ENCODE peak calls at places on chromosomes 13 and 19, in seven cellular contexts. S is body of pancreas; X is glutamatergic neuron; A is NCI-H1105; D is effector CD8-positive, alpha-beta T cell; O is astrocyte of the spinal cord; T is NCI-H1436. F is an unnamed sample.

GRCh38 chr19:3121821-3122511 is 13.9 kb upstream of the GNA15 start:
- DNase-seq in S (no peak), X (no peak), A (no peak), D (no peak), O (no peak), T (no peak), F (no peak)

GRCh38 chr19:18046066-18046718 is 38.2 kb downstream of the ARRDC2 start:
- DNase-seq in S (peak; percentile 32), X (no peak), A (no peak), D (no peak), O (peak; percentile 57), T (no peak), F (no peak)

GRCh38 chr13:109439813-109440212 is 346.6 kb downstream of the IRS2 start:
- DNase-seq in S (no peak), X (no peak), A (no peak), D (no peak), O (no peak), T (no peak), F (no peak)

GRCh38 chr19:34767967-34768366 is 5.0 kb downstream of the ZNF599 start:
- DNase-seq in S (no peak), X (no peak), A (no peak), D (no peak), O (no peak), T (no peak), F (no peak)

GRCh38 chr13:31020996-31021395 is 88.5 kb downstream of the TEX26 start:
- DNase-seq in S (no peak), X (no peak), A (no peak), D (no peak), O (no peak), T (no peak), F (no peak)

GRCh38 chr13:20227730-20228129 is 4.4 kb downstream of the GJB6 start:
- DNase-seq in S (no peak), X (no peak), A (no peak), D (no peak), O (no peak), T (no peak), F (no peak)

GRCh38 chr13:26499209-26499601 is 58.3 kb upstream of the WASF3 start:
- DNase-seq in S (no peak), X (no peak), A (no peak), D (no peak), O (no peak), T (no peak), F (no peak)

GRCh38 chr19:41111750-41112295 is 2.4 kb upstream of the CYP2F1 start:
- DNase-seq in S (no peak), X (no peak), A (no peak), D (no peak), O (no peak), T (no peak), F (no peak)

GRCh38 chr19:33408538-33408937 is 35.0 kb downstream of the CEBPG start:
- DNase-seq in S (no peak), X (no peak), A (no peak), D (no peak), O (no peak), T (no peak), F (no peak)

GRCh38 chr19:55165952-55166529 is 372 bp downstream of the DNAAF3 start:
- DNase-seq in S (peak; percentile 69), X (peak; percentile 88), A (peak; percentile 93), D (no peak), O (peak; percentile 82), T (peak; percentile 87), F (peak; percentile 66)

GRCh38 chr19:14570864-14571527 is 870 bp downstream of the NDUFB7 start:
- DNase-seq in S (no peak), X (no peak), A (no peak), D (no peak), O (no peak), T (no peak), F (no peak)

GRCh38 chr13:20124303-20124702 is 36.5 kb downstream of the GJA3 start:
- DNase-seq in S (no peak), X (no peak), A (no peak), D (no peak), O (no peak), T (no peak), F (no peak)

GRCh38 chr13:26590951-26591350 is 33.5 kb downstream of the WASF3 start:
- DNase-seq in S (no peak), X (no peak), A (no peak), D (no peak), O (no peak), T (no peak), F (no peak)

GRCh38 chr13:99331881-99332293 is 24.7 kb upstream of the GPR183 start:
- DNase-seq in S (no peak), X (no peak), A (no peak), D (no peak), O (peak; percentile 18), T (no peak), F (no peak)

GRCh38 chr13:36157475-36157874 is 26.3 kb upstream of the DCLK1 start:
- DNase-seq in S (no peak), X (no peak), A (no peak), D (no peak), O (no peak), T (no peak), F (no peak)

GRCh38 chr19:44931541-44931940 is 10.5 kb upstream of the APOC4 start:
- DNase-seq in S (no peak), X (no peak), A (no peak), D (no peak), O (no peak), T (no peak), F (no peak)

GRCh38 chr19:17227798-17228367 is 1.9 kb downstream of the OCEL1 start:
- DNase-seq in S (peak; percentile 73), X (no peak), A (no peak), D (no peak), O (no peak), T (no peak), F (no peak)

GRCh38 chr13:79862515-79862914 is 381.6 kb downstream of the NDFIP2 start:
- DNase-seq in S (no peak), X (no peak), A (no peak), D (no peak), O (no peak), T (no peak), F (no peak)

F was measured in SIG-M5.